ENCODE peak calls at places on chromosomes 11 and 22, in eight cellular contexts. One of them, this sample, is unnamed.

GRCh38 chr22:37967637-37968451 is 14.3 kb downstream of the POLR2F start:
- DNase-seq in body of pancreas: no peak
- DNase-seq in AML-193: no peak
- DNase-seq in stimulated activated CD8-positive, alpha-beta memory T cell treated with anti-CD3 and anti-CD28 coated beads, Interleukin-7, amount 100 ng/mL, for 24 hours: no peak
- DNase-seq in occipital lobe: no peak
- DNase-seq in Ammon's horn: peak
- DNase-seq in NCI-H1436: peak
- DNase-seq in Right ventricle myocardium superior: no peak
- DNase-seq in this sample: no peak

GRCh38 chr11:92475824-92476223 is 251.2 kb downstream of the FAT3 start:
- DNase-seq in stimulated activated CD8-positive, alpha-beta memory T cell treated with anti-CD3 and anti-CD28 coated beads, Interleukin-7, amount 100 ng/mL, for 24 hours: no peak
- DNase-seq in Ammon's horn: no peak
- DNase-seq in body of pancreas: no peak
- DNase-seq in occipital lobe: no peak
- DNase-seq in Right ventricle myocardium superior: no peak
- DNase-seq in NCI-H1436: no peak
- DNase-seq in AML-193: no peak
- DNase-seq in this sample: no peak

GRCh38 chr11:120695426-120695825 is 183.9 kb downstream of the GRIK4 start:
- DNase-seq in body of pancreas: no peak
- DNase-seq in occipital lobe: no peak
- DNase-seq in Right ventricle myocardium superior: no peak
- DNase-seq in Ammon's horn: no peak
- DNase-seq in AML-193: no peak
- DNase-seq in NCI-H1436: no peak
- DNase-seq in stimulated activated CD8-positive, alpha-beta memory T cell treated with anti-CD3 and anti-CD28 coated beads, Interleukin-7, amount 100 ng/mL, for 24 hours: no peak
- DNase-seq in this sample: no peak

GRCh38 chr22:20297414-20298109 is 22.3 kb downstream of the DGCR6L start:
- DNase-seq in NCI-H1436: no peak
- DNase-seq in occipital lobe: no peak
- DNase-seq in Right ventricle myocardium superior: no peak
- DNase-seq in stimulated activated CD8-positive, alpha-beta memory T cell treated with anti-CD3 and anti-CD28 coated beads, Interleukin-7, amount 100 ng/mL, for 24 hours: no peak
- DNase-seq in Ammon's horn: no peak
- DNase-seq in body of pancreas: no peak
- DNase-seq in AML-193: no peak
- DNase-seq in this sample: no peak

GRCh38 chr22:41910599-41911291 is 4.1 kb downstream of the SHISA8 start:
- DNase-seq in body of pancreas: peak
- DNase-seq in occipital lobe: no peak
- DNase-seq in stimulated activated CD8-positive, alpha-beta memory T cell treated with anti-CD3 and anti-CD28 coated beads, Interleukin-7, amount 100 ng/mL, for 24 hours: no peak
- DNase-seq in NCI-H1436: no peak
- DNase-seq in Ammon's horn: peak
- DNase-seq in AML-193: no peak
- DNase-seq in Right ventricle myocardium superior: peak
- DNase-seq in this sample: peak

GRCh38 chr11:12244156-12244555 is 133.2 kb upstream of the PARVA start:
- DNase-seq in AML-193: no peak
- DNase-seq in body of pancreas: no peak
- DNase-seq in Ammon's horn: peak
- DNase-seq in stimulated activated CD8-positive, alpha-beta memory T cell treated with anti-CD3 and anti-CD28 coated beads, Interleukin-7, amount 100 ng/mL, for 24 hours: no peak
- DNase-seq in occipital lobe: peak
- DNase-seq in NCI-H1436: no peak
- DNase-seq in Right ventricle myocardium superior: no peak
- DNase-seq in this sample: no peak

GRCh38 chr11:66686100-66686785 is 8.6 kb upstream of the RBM4B start:
- DNase-seq in occipital lobe: no peak
- DNase-seq in Ammon's horn: no peak
- DNase-seq in stimulated activated CD8-positive, alpha-beta memory T cell treated with anti-CD3 and anti-CD28 coated beads, Interleukin-7, amount 100 ng/mL, for 24 hours: no peak
- DNase-seq in NCI-H1436: no peak
- DNase-seq in AML-193: no peak
- DNase-seq in body of pancreas: no peak
- DNase-seq in Right ventricle myocardium superior: no peak
- DNase-seq in this sample: no peak

GRCh38 chr11:19187101-19187500 is 14.7 kb downstream of the CSRP3 start:
- DNase-seq in body of pancreas: no peak
- DNase-seq in Right ventricle myocardium superior: no peak
- DNase-seq in Ammon's horn: no peak
- DNase-seq in AML-193: no peak
- DNase-seq in NCI-H1436: no peak
- DNase-seq in stimulated activated CD8-positive, alpha-beta memory T cell treated with anti-CD3 and anti-CD28 coated beads, Interleukin-7, amount 100 ng/mL, for 24 hours: no peak
- DNase-seq in occipital lobe: no peak
- DNase-seq in this sample: no peak

GRCh38 chr11:111326824-111327223 is 28.5 kb downstream of the POU2AF3 start:
- DNase-seq in occipital lobe: no peak
- DNase-seq in Right ventricle myocardium superior: no peak
- DNase-seq in stimulated activated CD8-positive, alpha-beta memory T cell treated with anti-CD3 and anti-CD28 coated beads, Interleukin-7, amount 100 ng/mL, for 24 hours: no peak
- DNase-seq in NCI-H1436: no peak
- DNase-seq in AML-193: no peak
- DNase-seq in body of pancreas: no peak
- DNase-seq in Ammon's horn: no peak
- DNase-seq in this sample: no peak

GRCh38 chr11:123977731-123978347 is at the start of gene OR10S1:
- DNase-seq in occipital lobe: no peak
- DNase-seq in stimulated activated CD8-positive, alpha-beta memory T cell treated with anti-CD3 and anti-CD28 coated beads, Interleukin-7, amount 100 ng/mL, for 24 hours: no peak
- DNase-seq in Ammon's horn: no peak
- DNase-seq in body of pancreas: no peak
- DNase-seq in AML-193: no peak
- DNase-seq in Right ventricle myocardium superior: no peak
- DNase-seq in NCI-H1436: no peak
- DNase-seq in this sample: no peak

GRCh38 chr11:102191832-102192231 is 81.6 kb downstream of the YAP1 start:
- DNase-seq in body of pancreas: no peak
- DNase-seq in stimulated activated CD8-positive, alpha-beta memory T cell treated with anti-CD3 and anti-CD28 coated beads, Interleukin-7, amount 100 ng/mL, for 24 hours: no peak
- DNase-seq in AML-193: no peak
- DNase-seq in NCI-H1436: no peak
- DNase-seq in occipital lobe: no peak
- DNase-seq in Right ventricle myocardium superior: no peak
- DNase-seq in Ammon's horn: no peak
- DNase-seq in this sample: no peak

GRCh38 chr11:92932023-92932422 is 37.4 kb upstream of the MTNR1B start:
- DNase-seq in AML-193: no peak
- DNase-seq in occipital lobe: no peak
- DNase-seq in Right ventricle myocardium superior: no peak
- DNase-seq in Ammon's horn: no peak
- DNase-seq in body of pancreas: no peak
- DNase-seq in stimulated activated CD8-positive, alpha-beta memory T cell treated with anti-CD3 and anti-CD28 coated beads, Interleukin-7, amount 100 ng/mL, for 24 hours: no peak
- DNase-seq in NCI-H1436: no peak
- DNase-seq in this sample: no peak

GRCh38 chr11:19728436-19728835 is 15.8 kb downstream of the NAV2 start:
- DNase-seq in occipital lobe: no peak
- DNase-seq in AML-193: no peak
- DNase-seq in Right ventricle myocardium superior: no peak
- DNase-seq in stimulated activated CD8-positive, alpha-beta memory T cell treated with anti-CD3 and anti-CD28 coated beads, Interleukin-7, amount 100 ng/mL, for 24 hours: no peak
- DNase-seq in Ammon's horn: no peak
- DNase-seq in NCI-H1436: no peak
- DNase-seq in body of pancreas: no peak
- DNase-seq in this sample: no peak

GRCh38 chr11:65764434-65764833 is 16.3 kb downstream of the AP5B1 start:
- DNase-seq in NCI-H1436: no peak
- DNase-seq in Right ventricle myocardium superior: no peak
- DNase-seq in Ammon's horn: no peak
- DNase-seq in occipital lobe: no peak
- DNase-seq in AML-193: no peak
- DNase-seq in body of pancreas: no peak
- DNase-seq in stimulated activated CD8-positive, alpha-beta memory T cell treated with anti-CD3 and anti-CD28 coated beads, Interleukin-7, amount 100 ng/mL, for 24 hours: no peak
- DNase-seq in this sample: no peak

GRCh38 chr11:60056349-60056969 is at the start of gene MS4A3:
- DNase-seq in Ammon's horn: no peak
- DNase-seq in AML-193: peak
- DNase-seq in Right ventricle myocardium superior: no peak
- DNase-seq in stimulated activated CD8-positive, alpha-beta memory T cell treated with anti-CD3 and anti-CD28 coated beads, Interleukin-7, amount 100 ng/mL, for 24 hours: no peak
- DNase-seq in body of pancreas: no peak
- DNase-seq in NCI-H1436: no peak
- DNase-seq in occipital lobe: no peak
- DNase-seq in this sample: no peak

GRCh38 chr11:75423721-75424120 is 9.3 kb downstream of the KLHL35 start:
- DNase-seq in NCI-H1436: no peak
- DNase-seq in AML-193: no peak
- DNase-seq in body of pancreas: no peak
- DNase-seq in Right ventricle myocardium superior: no peak
- DNase-seq in Ammon's horn: no peak
- DNase-seq in stimulated activated CD8-positive, alpha-beta memory T cell treated with anti-CD3 and anti-CD28 coated beads, Interleukin-7, amount 100 ng/mL, for 24 hours: no peak
- DNase-seq in occipital lobe: no peak
- DNase-seq in this sample: no peak